ENCODE peak calls at places on chromosomes 13 and 19, in ten cellular contexts. R is IMR-90, V is adrenal gland, F is breast epithelium, K is prostate gland, B is A549, N is K562, Z is ovary, G is spleen, Q is tibial nerve. E is an unnamed sample.

GRCh38 chr19:7605490-7606222 is 10.0 kb downstream of the CAMSAP3 start:
- DNase-seq in B (no peak), V (no peak), K (no peak), G (no peak), Z (no peak), Q (no peak), N (peak; percentile 98), F (no peak), R (no peak), E (no peak)

GRCh38 chr13:28408235-28408848 is 86.6 kb downstream of the FLT1 start:
- DNase-seq in Z (no peak), F (no peak), N (peak; percentile 96), G (peak; percentile 75), K (no peak), Q (no peak), B (no peak), V (peak; percentile 31), R (no peak), E (peak; percentile 23)

GRCh38 chr13:43946281-43946680 is 66.6 kb downstream of the LACC1 start:
- DNase-seq in Q (no peak), V (no peak), K (no peak), R (no peak), F (no peak), B (no peak), N (no peak), Z (no peak), G (no peak), E (no peak)

GRCh38 chr13:40764587-40765403 is 6.2 kb downstream of the MRPS31 start:
- DNase-seq in V (no peak), R (no peak), G (no peak), B (no peak), F (no peak), N (no peak), Z (no peak), Q (no peak), K (no peak), E (no peak)

GRCh38 chr19:16585808-16586476 is 13.7 kb upstream of the SLC35E1 start:
- DNase-seq in N (no peak), Q (no peak), F (no peak), K (no peak), V (no peak), Z (no peak), G (no peak), B (no peak), R (peak; percentile 19), E (no peak)

GRCh38 chr13:74037762-74038161 is 96.4 kb downstream of the KLF12 start:
- DNase-seq in V (no peak), B (no peak), R (no peak), N (no peak), K (no peak), F (no peak), Q (no peak), Z (no peak), G (no peak), E (no peak)

GRCh38 chr19:10554760-10555612 is 10.8 kb downstream of the KRI1 start:
- DNase-seq in Q (no peak), G (no peak), F (peak; percentile 68), V (no peak), R (no peak), N (no peak), B (no peak), K (no peak), Z (no peak), E (no peak)

GRCh38 chr13:80679423-80679822 is 338.5 kb upstream of the SPRY2 start:
- DNase-seq in B (no peak), R (no peak), G (no peak), Z (no peak), Q (no peak), F (no peak), K (no peak), V (no peak), N (no peak), E (no peak)

DNA sequence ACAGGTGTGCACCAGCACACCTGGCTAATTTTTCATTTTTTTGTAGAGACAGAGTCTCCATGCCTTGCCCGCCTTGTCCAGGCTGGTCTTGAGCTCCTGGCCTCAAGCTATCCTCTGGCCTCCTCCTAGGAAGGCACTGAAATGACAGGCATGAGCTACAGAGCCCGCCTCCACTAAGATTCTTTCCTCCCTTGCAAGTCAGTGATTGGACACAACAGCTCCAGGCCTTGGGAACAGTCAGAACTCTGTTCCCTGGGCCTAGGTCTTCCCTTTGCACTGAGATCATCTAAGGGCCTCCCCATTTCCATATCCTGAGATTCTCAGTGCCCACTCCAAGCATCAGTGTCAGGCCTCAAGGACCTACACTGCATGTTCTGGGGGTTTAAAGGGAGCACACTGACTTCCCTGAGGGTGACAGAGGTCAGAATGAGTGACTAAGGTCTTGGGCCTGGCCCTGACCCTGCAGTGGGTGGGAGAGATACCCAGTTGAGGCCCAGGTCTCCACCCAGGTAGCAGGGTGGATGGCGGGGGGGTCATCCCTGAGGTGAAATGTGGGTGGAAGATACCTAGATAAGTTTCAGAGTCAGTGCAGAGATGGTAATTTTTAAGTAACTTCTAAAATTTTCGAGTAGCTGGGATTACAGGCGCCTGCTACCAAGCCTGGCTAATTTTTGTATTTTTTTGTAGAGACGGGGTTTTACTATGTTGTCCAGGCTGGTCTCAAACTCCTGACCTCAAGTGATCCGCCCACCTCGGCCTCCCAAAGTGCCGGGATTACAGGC is 17.3 kb upstream of the ERCC1 start:
- DNase-seq in K (no peak), G (no peak), N (peak; percentile 79), V (no peak), Q (no peak), F (no peak), Z (no peak), R (peak; percentile 57), B (no peak), E (no peak)
- H3K4me1 ChIP-seq in K (no peaks in the 10 kb centered on the region), G (peaks cover 47% of the 10 kb centered on the region), N (peaks cover 38% of the 10 kb centered on the region), V (peaks cover 21% of the 10 kb centered on the region), Q (peaks cover 3% of the 10 kb centered on the region), F (no peaks in the 10 kb centered on the region), Z (peaks cover 9% of the 10 kb centered on the region), R (peaks cover 17% of the 10 kb centered on the region), B (peaks cover 31% of the 10 kb centered on the region), E (no peaks in the 10 kb centered on the region)

GRCh38 chr19:52191951-52192350 is 2.1 kb downstream of the PPP2R1A start:
- DNase-seq in K (no peak), F (no peak), Z (no peak), V (no peak), B (no peak), N (peak; percentile 37), G (no peak), R (no peak), Q (no peak), E (no peak)

GRCh38 chr19:52188822-52189744 is 769 bp upstream of the PPP2R1A start:
- DNase-seq in V (no peak), R (no peak), Z (peak; percentile 89), G (peak; percentile 100), N (no peak), F (peak; percentile 87), K (peak; percentile 70), Q (peak; percentile 47), B (no peak), E (no peak)

GRCh38 chr19:52190679-52191293 is 934 bp downstream of the PPP2R1A start:
- DNase-seq in V (peak; percentile 73), N (peak; percentile 30), F (peak; percentile 20), B (no peak), G (peak; percentile 82), K (no peak), R (peak; percentile 46), Z (peak; percentile 55), Q (no peak), E (no peak)

GRCh38 chr19:52191374-52191773 is 1.5 kb downstream of the PPP2R1A start:
- DNase-seq in Q (no peak), K (no peak), G (no peak), B (no peak), R (no peak), F (no peak), Z (no peak), V (no peak), N (no peak), E (no peak)

DNA sequence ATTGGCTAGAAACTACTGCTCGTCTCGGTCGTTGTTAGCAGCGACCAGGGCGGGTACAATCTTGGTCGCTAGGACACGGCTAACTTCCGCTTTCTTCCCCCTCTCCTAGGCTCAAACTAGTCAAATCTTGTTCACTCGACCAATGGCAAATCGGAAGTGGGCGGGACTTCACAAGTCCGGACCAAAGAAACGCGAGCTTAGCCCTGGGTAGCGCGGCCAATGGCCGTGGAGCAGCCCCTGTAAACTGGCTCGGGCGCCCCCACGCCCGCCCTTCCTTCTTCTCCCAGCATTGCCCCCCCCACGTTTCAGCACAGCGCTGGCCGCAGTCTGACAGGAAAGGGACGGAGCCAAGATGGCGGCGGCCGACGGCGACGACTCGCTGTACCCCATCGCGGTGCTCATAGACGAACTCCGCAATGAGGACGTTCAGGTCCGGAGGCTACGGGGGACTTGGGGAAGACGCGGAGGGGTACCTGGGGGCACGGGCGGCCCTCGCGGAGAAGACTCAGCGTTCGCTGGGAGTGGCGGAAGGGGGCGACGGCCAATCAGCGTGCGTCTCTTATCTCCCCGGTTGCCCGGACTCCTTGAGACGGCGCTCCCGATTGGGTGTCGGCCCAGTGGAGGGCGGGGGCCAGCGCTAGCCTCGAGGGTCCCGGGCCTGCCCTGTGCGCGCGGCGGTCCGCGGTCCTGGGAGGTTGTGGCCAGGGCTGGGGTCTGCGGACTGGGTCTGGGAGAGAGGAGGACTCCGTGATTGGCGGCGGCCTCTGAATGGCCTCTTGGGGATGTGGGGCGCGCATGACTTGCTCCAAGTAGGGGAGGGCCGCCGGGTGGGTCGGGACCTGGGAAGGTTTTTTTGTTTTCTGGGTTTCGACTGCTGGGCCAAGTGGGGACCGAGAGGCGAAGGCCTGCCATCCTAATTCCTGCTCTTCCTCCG is at the start of gene PPP2R1A:
- DNase-seq in Q (peak; percentile 99), Z (peak; percentile 99), K (peak; percentile 100), B (peak; percentile 97), V (peak; percentile 100), N (peak; percentile 100), G (peak; percentile 99), R (peak; percentile 100), F (peak; percentile 100), E (peak; percentile 99)
- TF ChIP-seq POLR2A in Q (peak; percentile 69), Z (peak; percentile 95), K (peak; percentile 76), B (peak; percentile 64), V (peak; percentile 97), N (peak; percentile 95), G (peak; percentile 74), R (peak; percentile 90), F (peak; percentile 69), E (peak; percentile 67)

DNA sequence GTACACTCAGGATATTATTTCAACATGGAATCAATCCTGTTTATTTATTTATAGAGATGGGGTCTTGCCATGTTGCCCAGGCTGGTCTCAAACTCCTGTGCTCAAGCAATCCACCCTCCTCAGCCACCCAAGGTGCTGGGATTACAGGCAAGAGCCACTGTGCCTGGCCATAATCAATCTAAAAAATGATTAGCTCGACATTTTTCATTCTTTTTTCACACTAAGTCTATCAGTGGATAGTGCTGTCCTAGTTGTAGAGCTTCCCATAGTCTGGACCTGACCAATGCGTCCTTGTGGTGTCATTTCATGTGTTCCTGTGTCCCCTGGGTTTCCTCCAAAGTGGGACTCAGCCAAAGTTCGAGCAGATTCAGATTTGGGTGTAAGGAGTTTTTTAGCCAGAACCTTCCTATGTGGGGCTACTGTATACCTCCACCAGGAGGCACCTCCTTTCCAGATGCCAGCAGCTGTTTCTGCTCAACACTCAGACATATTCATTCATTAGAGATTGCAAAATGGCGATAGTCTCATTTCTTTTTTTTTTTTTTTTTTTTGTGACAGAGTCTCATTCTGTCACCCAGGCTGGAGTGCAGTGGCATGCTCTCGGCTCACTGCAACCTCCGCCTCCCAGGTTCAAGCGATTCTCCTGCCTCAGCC is 61.1 kb downstream of the MAP4K1 start:
- DNase-seq in N (peak; percentile 32), Z (no peak), Q (no peak), V (no peak), B (no peak), R (no peak), K (no peak), F (no peak), G (no peak), E (no peak)
- H3K27ac ChIP-seq in N (peak overlapping the region; percentile 54), Z (no peak overlapping the region), Q (no peak overlapping the region), V (no peak overlapping the region), B (no peak overlapping the region), R (no peak overlapping the region), K (no peak overlapping the region), F (no peak overlapping the region), G (no peak overlapping the region), E (no peak overlapping the region)

GRCh38 chr13:30338952-30339351 is 31.6 kb upstream of the KATNAL1 start:
- DNase-seq in F (no peak), G (no peak), K (no peak), Z (no peak), V (no peak), B (no peak), R (no peak), N (peak; percentile 7), Q (no peak), E (no peak)
- H3K4me1 ChIP-seq in F (no peaks in the 10 kb centered on the region), G (no peaks in the 10 kb centered on the region), K (peaks cover 12% of the 10 kb centered on the region), Z (peaks cover 16% of the 10 kb centered on the region), V (peaks cover 43% of the 10 kb centered on the region), B (peaks cover 37% of the 10 kb centered on the region), R (peaks cover 30% of the 10 kb centered on the region), N (peaks cover 43% of the 10 kb centered on the region), Q (peaks cover 31% of the 10 kb centered on the region), E (peaks cover 16% of the 10 kb centered on the region)